ENCODE peak calls at places on chromosomes 3 and 15, in nine cellular contexts. One of them, this sample, is unnamed.

GRCh38 chr15:30791239-30791638 is 112.5 kb upstream of the FAN1 start:
- DNase-seq in IMR-90: no peak
- DNase-seq in hepatocyte: no peak
- DNase-seq in CD8-positive, alpha-beta T cell: no peak
- DNase-seq in GM06990: no peak
- DNase-seq in transverse colon: no peak
- DNase-seq in progenitor cell of endocrine pancreas: no peak
- DNase-seq in GM12865: peak
- DNase-seq in HL-60: peak
- DNase-seq in this sample: no peak

GRCh38 chr3:130576571-130577266 is 59.7 kb downstream of the COL6A6 start:
- DNase-seq in IMR-90: peak
- DNase-seq in hepatocyte: no peak
- DNase-seq in CD8-positive, alpha-beta T cell: no peak
- DNase-seq in GM06990: no peak
- DNase-seq in transverse colon: no peak
- DNase-seq in progenitor cell of endocrine pancreas: no peak
- DNase-seq in GM12865: no peak
- DNase-seq in HL-60: no peak
- DNase-seq in this sample: no peak

GRCh38 chr3:186287723-186288122 is 74.3 kb downstream of the DGKG start:
- DNase-seq in IMR-90: peak
- DNase-seq in hepatocyte: no peak
- DNase-seq in CD8-positive, alpha-beta T cell: no peak
- DNase-seq in GM06990: no peak
- DNase-seq in transverse colon: no peak
- DNase-seq in progenitor cell of endocrine pancreas: no peak
- DNase-seq in GM12865: no peak
- DNase-seq in HL-60: no peak
- DNase-seq in this sample: no peak

GRCh38 chr3:100941046-100941445 is 52.2 kb downstream of the ABI3BP start:
- DNase-seq in IMR-90: no peak
- DNase-seq in hepatocyte: no peak
- DNase-seq in CD8-positive, alpha-beta T cell: no peak
- DNase-seq in GM06990: no peak
- DNase-seq in transverse colon: no peak
- DNase-seq in progenitor cell of endocrine pancreas: no peak
- DNase-seq in GM12865: no peak
- DNase-seq in HL-60: no peak
- DNase-seq in this sample: no peak

GRCh38 chr15:47768730-47769129 is 51.4 kb downstream of the SEMA6D start:
- DNase-seq in IMR-90: no peak
- DNase-seq in hepatocyte: no peak
- DNase-seq in CD8-positive, alpha-beta T cell: no peak
- DNase-seq in GM06990: no peak
- DNase-seq in transverse colon: no peak
- DNase-seq in progenitor cell of endocrine pancreas: no peak
- DNase-seq in GM12865: no peak
- DNase-seq in HL-60: no peak
- DNase-seq in this sample: no peak

GRCh38 chr3:63232764-63233396 is 45.2 kb upstream of the SYNPR start:
- DNase-seq in IMR-90: peak
- DNase-seq in hepatocyte: peak
- DNase-seq in CD8-positive, alpha-beta T cell: no peak
- DNase-seq in GM06990: no peak
- DNase-seq in transverse colon: no peak
- DNase-seq in progenitor cell of endocrine pancreas: no peak
- DNase-seq in GM12865: no peak
- DNase-seq in HL-60: no peak
- DNase-seq in this sample: no peak

GRCh38 chr15:99096894-99097426 is 7.9 kb upstream of the SYNM start:
- DNase-seq in IMR-90: no peak
- DNase-seq in hepatocyte: no peak
- DNase-seq in CD8-positive, alpha-beta T cell: no peak
- DNase-seq in GM06990: no peak
- DNase-seq in transverse colon: no peak
- DNase-seq in progenitor cell of endocrine pancreas: no peak
- DNase-seq in GM12865: no peak
- DNase-seq in HL-60: no peak
- DNase-seq in this sample: no peak

GRCh38 chr3:4083225-4084015 is 219.7 kb upstream of the SETMAR start:
- DNase-seq in IMR-90: no peak
- DNase-seq in hepatocyte: no peak
- DNase-seq in CD8-positive, alpha-beta T cell: no peak
- DNase-seq in GM06990: no peak
- DNase-seq in transverse colon: no peak
- DNase-seq in progenitor cell of endocrine pancreas: no peak
- DNase-seq in GM12865: no peak
- DNase-seq in HL-60: no peak
- DNase-seq in this sample: no peak

GRCh38 chr3:120418446-120418845 is 32.3 kb downstream of the FSTL1 start:
- DNase-seq in IMR-90: no peak
- DNase-seq in hepatocyte: no peak
- DNase-seq in CD8-positive, alpha-beta T cell: no peak
- DNase-seq in GM06990: no peak
- DNase-seq in transverse colon: no peak
- DNase-seq in progenitor cell of endocrine pancreas: no peak
- DNase-seq in GM12865: no peak
- DNase-seq in HL-60: no peak
- DNase-seq in this sample: no peak

GRCh38 chr15:71044006-71044405 is 71.3 kb upstream of the THSD4 start:
- DNase-seq in IMR-90: peak
- DNase-seq in hepatocyte: no peak
- DNase-seq in CD8-positive, alpha-beta T cell: no peak
- DNase-seq in GM06990: no peak
- DNase-seq in transverse colon: no peak
- DNase-seq in progenitor cell of endocrine pancreas: no peak
- DNase-seq in GM12865: no peak
- DNase-seq in HL-60: no peak
- DNase-seq in this sample: no peak

GRCh38 chr3:8486434-8486833 is 15.2 kb upstream of the LMCD1 start:
- DNase-seq in IMR-90: no peak
- DNase-seq in hepatocyte: no peak
- DNase-seq in CD8-positive, alpha-beta T cell: no peak
- DNase-seq in GM06990: no peak
- DNase-seq in transverse colon: no peak
- DNase-seq in progenitor cell of endocrine pancreas: no peak
- DNase-seq in GM12865: no peak
- DNase-seq in HL-60: no peak
- DNase-seq in this sample: no peak

GRCh38 chr3:113623324-113623723 is 73.1 kb downstream of the USF3 start:
- DNase-seq in IMR-90: no peak
- DNase-seq in hepatocyte: peak
- DNase-seq in CD8-positive, alpha-beta T cell: no peak
- DNase-seq in GM06990: no peak
- DNase-seq in transverse colon: no peak
- DNase-seq in progenitor cell of endocrine pancreas: no peak
- DNase-seq in GM12865: no peak
- DNase-seq in HL-60: no peak
- DNase-seq in this sample: no peak

GRCh38 chr3:58004972-58005371 is 3.2 kb upstream of the FLNB start:
- DNase-seq in IMR-90: peak
- DNase-seq in hepatocyte: no peak
- DNase-seq in CD8-positive, alpha-beta T cell: no peak
- DNase-seq in GM06990: no peak
- DNase-seq in transverse colon: no peak
- DNase-seq in progenitor cell of endocrine pancreas: no peak
- DNase-seq in GM12865: no peak
- DNase-seq in HL-60: no peak
- DNase-seq in this sample: no peak

GRCh38 chr3:188052966-188053340 is 101.0 kb upstream of the LPP start:
- DNase-seq in IMR-90: no peak
- DNase-seq in hepatocyte: no peak
- DNase-seq in CD8-positive, alpha-beta T cell: no peak
- DNase-seq in GM06990: no peak
- DNase-seq in transverse colon: no peak
- DNase-seq in progenitor cell of endocrine pancreas: no peak
- DNase-seq in GM12865: no peak
- DNase-seq in HL-60: no peak
- DNase-seq in this sample: no peak

GRCh38 chr3:196336319-196337145 is 1.7 kb downstream of the TM4SF19 start:
- DNase-seq in IMR-90: no peak
- DNase-seq in hepatocyte: no peak
- DNase-seq in CD8-positive, alpha-beta T cell: no peak
- DNase-seq in GM06990: no peak
- DNase-seq in transverse colon: no peak
- DNase-seq in progenitor cell of endocrine pancreas: no peak
- DNase-seq in GM12865: no peak
- DNase-seq in HL-60: no peak
- DNase-seq in this sample: no peak

GRCh38 chr3:176951144-176951543 is 246.1 kb downstream of the TBL1XR1 start:
- DNase-seq in IMR-90: no peak
- DNase-seq in hepatocyte: no peak
- DNase-seq in CD8-positive, alpha-beta T cell: no peak
- DNase-seq in GM06990: no peak
- DNase-seq in transverse colon: no peak
- DNase-seq in progenitor cell of endocrine pancreas: no peak
- DNase-seq in GM12865: no peak
- DNase-seq in HL-60: no peak
- DNase-seq in this sample: no peak

GRCh38 chr15:43511012-43511885 is 6.2 kb upstream of the MAP1A start:
- DNase-seq in IMR-90: no peak
- DNase-seq in hepatocyte: peak
- DNase-seq in CD8-positive, alpha-beta T cell: peak
- DNase-seq in GM06990: no peak
- DNase-seq in transverse colon: no peak
- DNase-seq in progenitor cell of endocrine pancreas: no peak
- DNase-seq in GM12865: no peak
- DNase-seq in HL-60: peak
- DNase-seq in this sample: peak

GRCh38 chr15:25737218-25737643 is 125.9 kb downstream of the ATP10A start:
- DNase-seq in IMR-90: peak
- DNase-seq in hepatocyte: no peak
- DNase-seq in CD8-positive, alpha-beta T cell: no peak
- DNase-seq in GM06990: no peak
- DNase-seq in transverse colon: no peak
- DNase-seq in progenitor cell of endocrine pancreas: no peak
- DNase-seq in GM12865: no peak
- DNase-seq in HL-60: no peak
- DNase-seq in this sample: no peak

GRCh38 chr15:51403946-51404695 is 62.7 kb downstream of the GLDN start:
- DNase-seq in IMR-90: no peak
- DNase-seq in hepatocyte: no peak
- DNase-seq in CD8-positive, alpha-beta T cell: no peak
- DNase-seq in GM06990: no peak
- DNase-seq in transverse colon: no peak
- DNase-seq in progenitor cell of endocrine pancreas: no peak
- DNase-seq in GM12865: no peak
- DNase-seq in HL-60: no peak
- DNase-seq in this sample: no peak
- TF ChIP-seq CTCF in IMR-90: no peak
- TF ChIP-seq CTCF in hepatocyte: no peak
- TF ChIP-seq CTCF in CD8-positive, alpha-beta T cell: no peak
- TF ChIP-seq CTCF in GM06990: no peak
- TF ChIP-seq CTCF in transverse colon: no peak
- TF ChIP-seq CTCF in progenitor cell of endocrine pancreas: no peak
- TF ChIP-seq CTCF in GM12865: no peak
- TF ChIP-seq CTCF in HL-60: no peak
- TF ChIP-seq CTCF in this sample: no peak

DNA sequence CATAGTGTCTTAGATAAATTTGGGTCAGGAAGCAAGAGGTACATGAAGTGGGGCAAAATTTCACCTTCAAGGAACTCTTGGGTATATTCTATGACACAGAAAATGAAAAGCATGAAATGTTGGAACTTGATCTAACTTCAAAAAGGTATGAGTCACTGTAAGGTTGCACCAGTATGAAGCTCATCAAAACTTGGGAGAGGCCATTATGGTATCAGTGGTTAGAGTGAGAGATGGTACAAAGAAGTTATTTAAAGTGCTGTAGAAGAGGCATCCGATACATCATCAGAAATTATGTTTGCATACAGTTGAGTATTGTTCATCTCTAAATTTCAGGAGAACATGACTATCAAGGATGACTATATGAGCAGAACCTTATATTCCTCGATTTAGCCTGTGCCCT is 302.9 kb upstream of the SUCLG2 start:
- DNase-seq in IMR-90: no peak
- DNase-seq in hepatocyte: no peak
- DNase-seq in CD8-positive, alpha-beta T cell: no peak
- DNase-seq in GM06990: no peak
- DNase-seq in transverse colon: no peak
- DNase-seq in progenitor cell of endocrine pancreas: no peak
- DNase-seq in GM12865: no peak
- DNase-seq in HL-60: no peak
- DNase-seq in this sample: no peak
- TF ChIP-seq CTCF in IMR-90: no peak
- TF ChIP-seq CTCF in hepatocyte: no peak
- TF ChIP-seq CTCF in CD8-positive, alpha-beta T cell: no peak
- TF ChIP-seq CTCF in GM06990: no peak
- TF ChIP-seq CTCF in transverse colon: no peak
- TF ChIP-seq CTCF in progenitor cell of endocrine pancreas: no peak
- TF ChIP-seq CTCF in GM12865: no peak
- TF ChIP-seq CTCF in HL-60: no peak
- TF ChIP-seq CTCF in this sample: no peak

GRCh38 chr15:69133862-69134519 is 26.4 kb upstream of the GLCE start:
- DNase-seq in IMR-90: no peak
- DNase-seq in hepatocyte: no peak
- DNase-seq in CD8-positive, alpha-beta T cell: no peak
- DNase-seq in GM06990: no peak
- DNase-seq in transverse colon: no peak
- DNase-seq in progenitor cell of endocrine pancreas: no peak
- DNase-seq in GM12865: no peak
- DNase-seq in HL-60: no peak
- DNase-seq in this sample: no peak

GRCh38 chr15:69132430-69132829 is 28.0 kb upstream of the GLCE start:
- DNase-seq in IMR-90: no peak
- DNase-seq in hepatocyte: no peak
- DNase-seq in CD8-positive, alpha-beta T cell: no peak
- DNase-seq in GM06990: no peak
- DNase-seq in transverse colon: no peak
- DNase-seq in progenitor cell of endocrine pancreas: no peak
- DNase-seq in GM12865: no peak
- DNase-seq in HL-60: no peak
- DNase-seq in this sample: no peak

GRCh38 chr15:69134841-69135240 is 25.6 kb upstream of the GLCE start:
- DNase-seq in IMR-90: no peak
- DNase-seq in hepatocyte: no peak
- DNase-seq in CD8-positive, alpha-beta T cell: no peak
- DNase-seq in GM06990: no peak
- DNase-seq in transverse colon: no peak
- DNase-seq in progenitor cell of endocrine pancreas: no peak
- DNase-seq in GM12865: no peak
- DNase-seq in HL-60: no peak
- DNase-seq in this sample: no peak

GRCh38 chr15:69131362-69132215 is 28.8 kb upstream of the GLCE start:
- DNase-seq in IMR-90: no peak
- DNase-seq in hepatocyte: no peak
- DNase-seq in CD8-positive, alpha-beta T cell: no peak
- DNase-seq in GM06990: no peak
- DNase-seq in transverse colon: no peak
- DNase-seq in progenitor cell of endocrine pancreas: no peak
- DNase-seq in GM12865: no peak
- DNase-seq in HL-60: peak
- DNase-seq in this sample: no peak

GRCh38 chr15:69132935-69133861 is 27.2 kb upstream of the GLCE start:
- DNase-seq in IMR-90: no peak
- DNase-seq in hepatocyte: no peak
- DNase-seq in CD8-positive, alpha-beta T cell: no peak
- DNase-seq in GM06990: no peak
- DNase-seq in transverse colon: no peak
- DNase-seq in progenitor cell of endocrine pancreas: no peak
- DNase-seq in GM12865: no peak
- DNase-seq in HL-60: no peak
- DNase-seq in this sample: no peak
- TF ChIP-seq CTCF in IMR-90: no peak
- TF ChIP-seq CTCF in hepatocyte: no peak
- TF ChIP-seq CTCF in CD8-positive, alpha-beta T cell: no peak
- TF ChIP-seq CTCF in GM06990: no peak
- TF ChIP-seq CTCF in transverse colon: no peak
- TF ChIP-seq CTCF in progenitor cell of endocrine pancreas: no peak
- TF ChIP-seq CTCF in GM12865: no peak
- TF ChIP-seq CTCF in HL-60: no peak
- TF ChIP-seq CTCF in this sample: no peak

GRCh38 chr3:183449391-183449790 is 21.0 kb upstream of the MCF2L2 start:
- DNase-seq in IMR-90: peak
- DNase-seq in hepatocyte: peak
- DNase-seq in CD8-positive, alpha-beta T cell: no peak
- DNase-seq in GM06990: no peak
- DNase-seq in transverse colon: no peak
- DNase-seq in progenitor cell of endocrine pancreas: no peak
- DNase-seq in GM12865: no peak
- DNase-seq in HL-60: no peak
- DNase-seq in this sample: no peak
- TF ChIP-seq CTCF in IMR-90: no peak
- TF ChIP-seq CTCF in hepatocyte: no peak
- TF ChIP-seq CTCF in CD8-positive, alpha-beta T cell: no peak
- TF ChIP-seq CTCF in GM06990: no peak
- TF ChIP-seq CTCF in transverse colon: no peak
- TF ChIP-seq CTCF in progenitor cell of endocrine pancreas: no peak
- TF ChIP-seq CTCF in GM12865: no peak
- TF ChIP-seq CTCF in HL-60: no peak
- TF ChIP-seq CTCF in this sample: no peak